ENCODE peak calls at places on chromosome 5, in four cellular contexts. One of them, this sample, is unnamed.

GRCh38 chr5:114450516-114450909 is 88.6 kb downstream of the KCNN2 start:
- DNase-seq in GDM1: no peak
- DNase-seq in heart right ventricle: peak
- DNase-seq in naive thymus-derived CD4-positive, alpha-beta T cell: no peak
- DNase-seq in this sample: no peak

GRCh38 chr5:91049800-91050199 is 333.3 kb downstream of the ARRDC3 start:
- DNase-seq in heart right ventricle: no peak
- DNase-seq in GDM1: no peak
- DNase-seq in naive thymus-derived CD4-positive, alpha-beta T cell: no peak
- DNase-seq in this sample: no peak

GRCh38 chr5:32909207-32909606 is 198.1 kb downstream of the NPR3 start:
- DNase-seq in heart right ventricle: no peak
- DNase-seq in GDM1: no peak
- DNase-seq in naive thymus-derived CD4-positive, alpha-beta T cell: no peak
- DNase-seq in this sample: no peak

GRCh38 chr5:37786855-37787254 is 53.0 kb downstream of the GDNF start:
- DNase-seq in naive thymus-derived CD4-positive, alpha-beta T cell: no peak
- DNase-seq in GDM1: no peak
- DNase-seq in heart right ventricle: no peak
- DNase-seq in this sample: no peak

GRCh38 chr5:176181271-176181855 is 56.9 kb upstream of the SIMC1 start:
- DNase-seq in GDM1: no peak
- DNase-seq in naive thymus-derived CD4-positive, alpha-beta T cell: no peak
- DNase-seq in heart right ventricle: no peak
- DNase-seq in this sample: no peak

GRCh38 chr5:10705736-10706135 is 55.3 kb downstream of the DAP start:
- DNase-seq in GDM1: no peak
- DNase-seq in heart right ventricle: no peak
- DNase-seq in naive thymus-derived CD4-positive, alpha-beta T cell: no peak
- DNase-seq in this sample: no peak

GRCh38 chr5:60578295-60578694 is 121.7 kb downstream of the DEPDC1B start:
- DNase-seq in heart right ventricle: no peak
- DNase-seq in GDM1: no peak
- DNase-seq in naive thymus-derived CD4-positive, alpha-beta T cell: no peak
- DNase-seq in this sample: no peak

GRCh38 chr5:1019001-1019651 is 10.5 kb downstream of the NKD2 start:
- DNase-seq in heart right ventricle: no peak
- DNase-seq in GDM1: no peak
- DNase-seq in naive thymus-derived CD4-positive, alpha-beta T cell: no peak
- DNase-seq in this sample: no peak

GRCh38 chr5:13783731-13784130 is 160.8 kb downstream of the DNAH5 start:
- DNase-seq in heart right ventricle: no peak
- DNase-seq in GDM1: no peak
- DNase-seq in naive thymus-derived CD4-positive, alpha-beta T cell: no peak
- DNase-seq in this sample: no peak

GRCh38 chr5:60173672-60174071 is 280.1 kb upstream of the PDE4D start:
- DNase-seq in naive thymus-derived CD4-positive, alpha-beta T cell: no peak
- DNase-seq in GDM1: no peak
- DNase-seq in heart right ventricle: no peak
- DNase-seq in this sample: no peak

GRCh38 chr5:129110742-129111141 is 16.2 kb downstream of the ISOC1 start:
- DNase-seq in GDM1: no peak
- DNase-seq in heart right ventricle: no peak
- DNase-seq in naive thymus-derived CD4-positive, alpha-beta T cell: no peak
- DNase-seq in this sample: no peak

GRCh38 chr5:32531885-32532520 is 53.4 kb upstream of the SUB1 start:
- DNase-seq in naive thymus-derived CD4-positive, alpha-beta T cell: no peak
- DNase-seq in heart right ventricle: no peak
- DNase-seq in GDM1: no peak
- DNase-seq in this sample: no peak

GRCh38 chr5:133635051-133635450 is 22.7 kb upstream of the FSTL4 start:
- DNase-seq in GDM1: no peak
- DNase-seq in heart right ventricle: no peak
- DNase-seq in naive thymus-derived CD4-positive, alpha-beta T cell: no peak
- DNase-seq in this sample: no peak

GRCh38 chr5:59893436-59894227 is at the start of gene PDE4D:
- DNase-seq in naive thymus-derived CD4-positive, alpha-beta T cell: no peak
- DNase-seq in heart right ventricle: peak
- DNase-seq in GDM1: no peak
- DNase-seq in this sample: peak

GRCh38 chr5:158874814-158875213 is 224.9 kb downstream of the EBF1 start:
- DNase-seq in heart right ventricle: no peak
- DNase-seq in naive thymus-derived CD4-positive, alpha-beta T cell: no peak
- DNase-seq in GDM1: no peak
- DNase-seq in this sample: no peak

GRCh38 chr5:1527533-1528205 is 3.9 kb upstream of the LPCAT1 start:
- DNase-seq in GDM1: no peak
- DNase-seq in heart right ventricle: no peak
- DNase-seq in naive thymus-derived CD4-positive, alpha-beta T cell: no peak
- DNase-seq in this sample: no peak

GRCh38 chr5:143347698-143348344 is 55.7 kb downstream of the NR3C1 start:
- DNase-seq in naive thymus-derived CD4-positive, alpha-beta T cell: no peak
- DNase-seq in heart right ventricle: no peak
- DNase-seq in GDM1: no peak
- DNase-seq in this sample: no peak

GRCh38 chr5:108681079-108681921 is 66.4 kb upstream of the FER start:
- DNase-seq in GDM1: peak
- DNase-seq in heart right ventricle: peak
- DNase-seq in naive thymus-derived CD4-positive, alpha-beta T cell: no peak
- DNase-seq in this sample: no peak

GRCh38 chr5:67194169-67194568 is 2.4 kb downstream of the CD180 start:
- DNase-seq in heart right ventricle: no peak
- DNase-seq in GDM1: no peak
- DNase-seq in naive thymus-derived CD4-positive, alpha-beta T cell: no peak
- DNase-seq in this sample: no peak

GRCh38 chr5:34519489-34520220 is 136.5 kb upstream of the RAI14 start:
- DNase-seq in naive thymus-derived CD4-positive, alpha-beta T cell: no peak
- DNase-seq in GDM1: no peak
- DNase-seq in heart right ventricle: no peak
- DNase-seq in this sample: no peak

GRCh38 chr5:90844931-90845330 is 286.3 kb downstream of the ADGRV1 start:
- DNase-seq in heart right ventricle: no peak
- DNase-seq in naive thymus-derived CD4-positive, alpha-beta T cell: no peak
- DNase-seq in GDM1: no peak
- DNase-seq in this sample: no peak

GRCh38 chr5:147989977-147990376 is 73.8 kb upstream of the SPINK5 start:
- DNase-seq in heart right ventricle: no peak
- DNase-seq in GDM1: no peak
- DNase-seq in naive thymus-derived CD4-positive, alpha-beta T cell: no peak
- DNase-seq in this sample: no peak

GRCh38 chr5:61603211-61603908 is 271.3 kb downstream of the ZSWIM6 start:
- DNase-seq in naive thymus-derived CD4-positive, alpha-beta T cell: no peak
- DNase-seq in heart right ventricle: peak
- DNase-seq in GDM1: no peak
- DNase-seq in this sample: no peak